ENCODE peak calls at places on chromosomes 2 and 18, in four cellular contexts. One of them, this sample, is unnamed.

GRCh38 chr2:16774980-16775963 is 109.6 kb upstream of the CYRIA start:
- DNase-seq in IMR-90: no peak
- DNase-seq in fibroblast of pulmonary artery: peak
- DNase-seq in cardiac fibroblast: peak
- DNase-seq in this sample: no peak

GRCh38 chr2:238942080-238942761 is 94.3 kb downstream of the TWIST2 start:
- DNase-seq in fibroblast of pulmonary artery: no peak
- DNase-seq in IMR-90: no peak
- DNase-seq in cardiac fibroblast: no peak
- DNase-seq in this sample: no peak

GRCh38 chr2:9082158-9082557 is 78.7 kb upstream of the MBOAT2 start:
- DNase-seq in IMR-90: no peak
- DNase-seq in cardiac fibroblast: no peak
- DNase-seq in fibroblast of pulmonary artery: no peak
- DNase-seq in this sample: no peak

GRCh38 chr18:62614499-62614898 is 91.7 kb downstream of the ZCCHC2 start:
- DNase-seq in cardiac fibroblast: no peak
- DNase-seq in fibroblast of pulmonary artery: no peak
- DNase-seq in IMR-90: no peak
- DNase-seq in this sample: no peak

GRCh38 chr18:32918692-32919250 is 145.9 kb upstream of the KLHL14 start:
- DNase-seq in fibroblast of pulmonary artery: no peak
- DNase-seq in IMR-90: no peak
- DNase-seq in cardiac fibroblast: no peak
- DNase-seq in this sample: no peak

GRCh38 chr2:8482432-8482831 is 199.4 kb upstream of the ID2 start:
- DNase-seq in cardiac fibroblast: no peak
- DNase-seq in fibroblast of pulmonary artery: no peak
- DNase-seq in IMR-90: no peak
- DNase-seq in this sample: no peak

GRCh38 chr2:200185575-200186103 is 120.9 kb upstream of the SPATS2L start:
- DNase-seq in IMR-90: no peak
- DNase-seq in fibroblast of pulmonary artery: no peak
- DNase-seq in cardiac fibroblast: no peak
- DNase-seq in this sample: no peak

GRCh38 chr2:72895759-72896281 is 8.6 kb downstream of the SPR start:
- DNase-seq in fibroblast of pulmonary artery: peak
- DNase-seq in IMR-90: peak
- DNase-seq in cardiac fibroblast: peak
- DNase-seq in this sample: no peak

GRCh38 chr2:231613054-231613654 is 20.5 kb downstream of the TEX44 start:
- DNase-seq in fibroblast of pulmonary artery: peak
- DNase-seq in IMR-90: no peak
- DNase-seq in cardiac fibroblast: peak
- DNase-seq in this sample: no peak
- TF ChIP-seq CTCF in fibroblast of pulmonary artery: no peak
- TF ChIP-seq CTCF in IMR-90: no peak
- TF ChIP-seq CTCF in cardiac fibroblast: no peak
- TF ChIP-seq CTCF in this sample: no peak

DNA sequence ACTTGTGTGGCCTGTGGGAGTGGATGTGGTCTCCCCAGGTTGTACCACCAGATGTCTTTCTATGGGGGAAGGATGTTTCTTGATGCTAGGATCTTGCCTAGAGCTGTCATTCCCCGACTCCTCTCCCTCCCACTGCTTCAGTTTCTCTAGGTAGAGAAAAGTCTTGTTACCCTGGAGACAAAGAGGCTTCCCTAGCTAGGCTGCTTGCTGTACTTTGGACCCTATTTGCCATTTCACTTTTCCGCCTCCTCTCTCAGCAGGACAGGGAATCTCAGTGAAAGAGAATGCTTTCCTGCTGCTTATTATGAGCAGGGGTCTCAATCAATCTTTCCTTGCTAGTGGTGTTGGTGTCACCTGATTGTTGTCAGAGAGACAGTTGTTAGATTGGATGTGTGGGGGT is 818.9 kb upstream of the GYPC start:
- DNase-seq in cardiac fibroblast: no peak
- DNase-seq in fibroblast of pulmonary artery: no peak
- DNase-seq in IMR-90: no peak
- DNase-seq in this sample: no peak
- H3K4me3 ChIP-seq in cardiac fibroblast: no peak
- H3K4me3 ChIP-seq in fibroblast of pulmonary artery: no peak
- H3K4me3 ChIP-seq in IMR-90: no peak
- H3K4me3 ChIP-seq in this sample: no peak

GRCh38 chr2:99615247-99615771 is 125.5 kb upstream of the REV1 start:
- DNase-seq in IMR-90: no peak
- DNase-seq in cardiac fibroblast: no peak
- DNase-seq in fibroblast of pulmonary artery: no peak
- DNase-seq in this sample: no peak
- TF ChIP-seq CTCF in IMR-90: peak
- TF ChIP-seq CTCF in cardiac fibroblast: no peak
- TF ChIP-seq CTCF in fibroblast of pulmonary artery: no peak
- TF ChIP-seq CTCF in this sample: peak

GRCh38 chr2:6911721-6912120 is 5.5 kb upstream of the RNF144A start:
- DNase-seq in IMR-90: no peak
- DNase-seq in fibroblast of pulmonary artery: no peak
- DNase-seq in cardiac fibroblast: no peak
- DNase-seq in this sample: no peak
- H3K4me3 ChIP-seq in IMR-90: no peak
- H3K4me3 ChIP-seq in fibroblast of pulmonary artery: no peak
- H3K4me3 ChIP-seq in cardiac fibroblast: no peak
- H3K4me3 ChIP-seq in this sample: no peak

GRCh38 chr2:42828487-42829416 is 36.4 kb upstream of the HAAO start:
- DNase-seq in IMR-90: peak
- DNase-seq in cardiac fibroblast: peak
- DNase-seq in fibroblast of pulmonary artery: peak
- DNase-seq in this sample: no peak
- TF ChIP-seq CTCF in IMR-90: peak
- TF ChIP-seq CTCF in cardiac fibroblast: peak
- TF ChIP-seq CTCF in fibroblast of pulmonary artery: peak
- TF ChIP-seq CTCF in this sample: peak

DNA sequence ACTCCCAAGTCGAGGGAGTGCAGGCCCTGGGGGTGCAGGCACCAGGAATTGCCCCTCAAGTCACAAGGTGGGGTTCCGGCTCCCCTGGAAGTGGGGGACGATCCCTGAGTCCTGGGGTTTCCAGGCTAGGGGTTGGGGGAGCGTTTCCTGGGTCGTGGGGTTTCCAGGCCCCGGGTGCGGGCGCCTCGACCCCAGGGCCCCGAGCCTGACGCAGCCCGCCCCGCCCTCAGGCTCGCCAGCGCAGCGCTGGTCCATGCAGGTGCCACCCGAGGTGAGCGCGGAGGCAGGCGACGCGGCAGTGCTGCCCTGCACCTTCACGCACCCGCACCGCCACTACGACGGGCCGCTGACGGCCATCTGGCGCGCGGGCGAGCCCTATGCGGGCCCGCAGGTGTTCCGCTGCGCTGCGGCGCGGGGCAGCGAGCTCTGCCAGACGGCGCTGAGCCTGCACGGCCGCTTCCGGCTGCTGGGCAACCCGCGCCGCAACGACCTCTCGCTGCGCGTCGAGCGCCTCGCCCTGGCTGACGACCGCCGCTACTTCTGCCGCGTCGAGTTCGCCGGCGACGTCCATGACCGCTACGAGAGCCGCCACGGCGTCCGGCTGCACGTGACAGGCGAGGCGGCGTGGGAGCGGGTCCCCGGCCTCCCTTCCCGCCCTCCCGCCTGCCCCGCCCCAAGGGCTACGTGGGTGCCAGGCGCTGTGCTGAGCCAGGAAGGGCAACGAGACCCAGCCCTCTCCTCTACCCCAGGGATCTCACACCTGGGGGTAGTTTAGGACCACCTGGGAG is 12.0 kb downstream of the SIGLEC15 start:
- DNase-seq in fibroblast of pulmonary artery: peak
- DNase-seq in IMR-90: no peak
- DNase-seq in cardiac fibroblast: peak
- DNase-seq in this sample: no peak
- H3K4me3 ChIP-seq in fibroblast of pulmonary artery: peak
- H3K4me3 ChIP-seq in IMR-90: no peak
- H3K4me3 ChIP-seq in cardiac fibroblast: peak
- H3K4me3 ChIP-seq in this sample: peak

GRCh38 chr2:100405403-100406119 is 11.9 kb downstream of the CHST10 start:
- DNase-seq in cardiac fibroblast: no peak
- DNase-seq in fibroblast of pulmonary artery: no peak
- DNase-seq in IMR-90: no peak
- DNase-seq in this sample: no peak
- TF ChIP-seq CTCF in cardiac fibroblast: no peak
- TF ChIP-seq CTCF in fibroblast of pulmonary artery: no peak
- TF ChIP-seq CTCF in IMR-90: no peak
- TF ChIP-seq CTCF in this sample: no peak

GRCh38 chr2:215529271-215529670 is 93.4 kb upstream of the FN1 start:
- DNase-seq in cardiac fibroblast: peak
- DNase-seq in IMR-90: peak
- DNase-seq in fibroblast of pulmonary artery: peak
- DNase-seq in this sample: no peak

GRCh38 chr2:215532844-215533243 is 97.0 kb upstream of the FN1 start:
- DNase-seq in cardiac fibroblast: no peak
- DNase-seq in IMR-90: peak
- DNase-seq in fibroblast of pulmonary artery: no peak
- DNase-seq in this sample: no peak

GRCh38 chr2:215528555-215528954 is 92.7 kb upstream of the FN1 start:
- DNase-seq in IMR-90: peak
- DNase-seq in fibroblast of pulmonary artery: peak
- DNase-seq in cardiac fibroblast: peak
- DNase-seq in this sample: peak

GRCh38 chr2:215530191-215530968 is 94.5 kb upstream of the FN1 start:
- DNase-seq in cardiac fibroblast: peak
- DNase-seq in IMR-90: peak
- DNase-seq in fibroblast of pulmonary artery: peak
- DNase-seq in this sample: no peak

DNA sequence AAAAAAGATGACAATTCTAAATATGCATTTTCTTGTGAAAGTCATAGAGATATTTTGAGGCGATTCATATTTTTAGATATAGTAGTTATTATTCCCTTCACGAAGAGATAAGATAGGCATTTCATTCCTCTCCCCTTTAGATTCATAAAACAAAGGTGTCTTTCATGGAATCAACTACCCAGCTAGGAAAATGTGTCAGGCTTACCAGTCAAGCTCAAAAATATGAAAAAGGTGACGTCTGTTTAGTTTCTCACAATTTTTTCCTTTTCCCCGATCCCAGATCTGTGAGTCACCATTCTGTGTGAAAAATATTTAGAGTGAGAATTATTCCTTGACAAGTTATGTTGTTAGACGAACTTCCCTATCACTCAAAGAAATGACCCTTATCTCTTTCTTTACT is 95.4 kb upstream of the FN1 start:
- DNase-seq in IMR-90: peak
- DNase-seq in fibroblast of pulmonary artery: peak
- DNase-seq in cardiac fibroblast: peak
- DNase-seq in this sample: no peak
- H3K4me3 ChIP-seq in IMR-90: no peak
- H3K4me3 ChIP-seq in fibroblast of pulmonary artery: no peak
- H3K4me3 ChIP-seq in cardiac fibroblast: no peak
- H3K4me3 ChIP-seq in this sample: no peak